ENCODE peak calls at places on chromosome 22, in six cellular contexts. Z is cardiac muscle cell, F is neural progenitor cell, S is spleen, T is HCT116, L is RWPE1. D is an unnamed sample.

GRCh38 chr22:32623943-32624342 is 149.3 kb downstream of the FBXO7 start:
- DNase-seq in Z (no peak), F (no peak), S (no peak), T (no peak), L (no peak), D (no peak)

GRCh38 chr22:26199665-26200064 is 30.4 kb downstream of the SEZ6L start:
- DNase-seq in Z (no peak), F (no peak), S (no peak), T (no peak), L (no peak), D (no peak)

GRCh38 chr22:40819741-40820140 is 595 bp upstream of the SLC25A17 start:
- DNase-seq in Z (no peak), F (peak), S (no peak), T (no peak), L (no peak), D (no peak)

GRCh38 chr22:40123387-40123786 is 54.3 kb upstream of the TNRC6B start:
- DNase-seq in Z (no peak), F (no peak), S (no peak), T (no peak), L (no peak), D (no peak)

GRCh38 chr22:41548830-41549211 is 4.6 kb upstream of the POLR3H start:
- DNase-seq in Z (no peak), F (no peak), S (no peak), T (no peak), L (no peak), D (no peak)

GRCh38 chr22:26033586-26033985 is 135.7 kb upstream of the SEZ6L start:
- DNase-seq in Z (no peak), F (no peak), S (no peak), T (no peak), L (no peak), D (no peak)

GRCh38 chr22:19497245-19497644 is 17.5 kb downstream of the CDC45 start:
- DNase-seq in Z (no peak), F (no peak), S (no peak), T (no peak), L (no peak), D (no peak)

GRCh38 chr22:22848364-22848866 is 39.2 kb upstream of the IGLL5 start:
- DNase-seq in Z (no peak), F (peak), S (peak), T (peak), L (peak), D (peak)

GRCh38 chr22:19407649-19408606 is 23.6 kb downstream of the HIRA start:
- DNase-seq in Z (peak), F (no peak), S (no peak), T (no peak), L (no peak), D (no peak)

GRCh38 chr22:10961043-10961860 is 4566.7 kb upstream of the OR11H1 start:
- DNase-seq in Z (no peak), F (no peak), S (peak), T (no peak), L (no peak), D (peak)

GRCh38 chr22:25696763-25697710 is 45.0 kb upstream of the MYO18B start:
- DNase-seq in Z (no peak), F (no peak), S (no peak), T (no peak), L (no peak), D (no peak)

GRCh38 chr22:22942511-22943329 is 55.1 kb downstream of the IGLL5 start:
- DNase-seq in Z (no peak), F (peak), S (peak), T (peak), L (peak), D (peak)

GRCh38 chr22:25829808-25830777 is 88.1 kb downstream of the MYO18B start:
- DNase-seq in Z (no peak), F (no peak), S (no peak), T (no peak), L (no peak), D (no peak)

GRCh38 chr22:27004434-27004833 is 347.0 kb downstream of the MIAT start:
- DNase-seq in Z (no peak), F (no peak), S (no peak), T (no peak), L (no peak), D (no peak)

GRCh38 chr22:47768027-47768426 is 1005.6 kb downstream of the TBC1D22A start:
- DNase-seq in Z (no peak), F (no peak), S (no peak), T (no peak), L (no peak), D (no peak)

GRCh38 chr22:42270178-42270511 is 308 bp downstream of the TCF20 start:
- DNase-seq in Z (no peak), F (no peak), S (no peak), T (peak), L (peak), D (no peak)

GRCh38 chr22:27405672-27406388 is 395.7 kb downstream of the MN1 start:
- DNase-seq in Z (peak), F (peak), S (no peak), T (peak), L (peak), D (peak)

GRCh38 chr22:30025187-30025586 is 55.1 kb upstream of the HORMAD2 start:
- DNase-seq in Z (no peak), F (no peak), S (no peak), T (no peak), L (no peak), D (peak)

GRCh38 chr22:48765595-48765994 is 1062.1 kb downstream of the BRD1 start:
- DNase-seq in Z (no peak), F (no peak), S (no peak), T (no peak), L (no peak), D (no peak)

GRCh38 chr22:48663297-48663696 is 1164.4 kb downstream of the BRD1 start:
- DNase-seq in Z (no peak), F (peak), S (no peak), T (peak), L (no peak), D (no peak)

GRCh38 chr22:19476023-19476422 is 3.0 kb downstream of the UFD1 start:
- DNase-seq in Z (no peak), F (no peak), S (no peak), T (no peak), L (no peak), D (no peak)

GRCh38 chr22:42307806-42308563 is 37.5 kb upstream of the TCF20 start:
- DNase-seq in Z (no peak), F (no peak), S (no peak), T (no peak), L (no peak), D (no peak)

GRCh38 chr22:28142361-28142801 is 223.3 kb upstream of the PITPNB start:
- DNase-seq in Z (no peak), F (peak), S (no peak), T (no peak), L (peak), D (no peak)

GRCh38 chr22:26981520-26981919 is 324.1 kb downstream of the MIAT start:
- DNase-seq in Z (no peak), F (no peak), S (no peak), T (no peak), L (no peak), D (no peak)

GRCh38 chr22:29690481-29690880 is 29.3 kb upstream of the CABP7 start:
- DNase-seq in Z (no peak), F (peak), S (no peak), T (no peak), L (no peak), D (no peak)

GRCh38 chr22:47691152-47691895 is 928.9 kb downstream of the TBC1D22A start:
- DNase-seq in Z (no peak), F (no peak), S (no peak), T (no peak), L (no peak), D (no peak)

GRCh38 chr22:21952586-21953571 is at the start of gene PPM1F:
- DNase-seq in Z (peak), F (peak), S (peak), T (no peak), L (peak), D (peak)

GRCh38 chr22:17086301-17086700 is 1.5 kb downstream of the IL17RA start:
- DNase-seq in Z (no peak), F (no peak), S (no peak), T (no peak), L (no peak), D (no peak)

GRCh38 chr22:27474112-27474571 is 327.4 kb downstream of the MN1 start:
- DNase-seq in Z (no peak), F (no peak), S (no peak), T (no peak), L (peak), D (no peak)

DNA sequence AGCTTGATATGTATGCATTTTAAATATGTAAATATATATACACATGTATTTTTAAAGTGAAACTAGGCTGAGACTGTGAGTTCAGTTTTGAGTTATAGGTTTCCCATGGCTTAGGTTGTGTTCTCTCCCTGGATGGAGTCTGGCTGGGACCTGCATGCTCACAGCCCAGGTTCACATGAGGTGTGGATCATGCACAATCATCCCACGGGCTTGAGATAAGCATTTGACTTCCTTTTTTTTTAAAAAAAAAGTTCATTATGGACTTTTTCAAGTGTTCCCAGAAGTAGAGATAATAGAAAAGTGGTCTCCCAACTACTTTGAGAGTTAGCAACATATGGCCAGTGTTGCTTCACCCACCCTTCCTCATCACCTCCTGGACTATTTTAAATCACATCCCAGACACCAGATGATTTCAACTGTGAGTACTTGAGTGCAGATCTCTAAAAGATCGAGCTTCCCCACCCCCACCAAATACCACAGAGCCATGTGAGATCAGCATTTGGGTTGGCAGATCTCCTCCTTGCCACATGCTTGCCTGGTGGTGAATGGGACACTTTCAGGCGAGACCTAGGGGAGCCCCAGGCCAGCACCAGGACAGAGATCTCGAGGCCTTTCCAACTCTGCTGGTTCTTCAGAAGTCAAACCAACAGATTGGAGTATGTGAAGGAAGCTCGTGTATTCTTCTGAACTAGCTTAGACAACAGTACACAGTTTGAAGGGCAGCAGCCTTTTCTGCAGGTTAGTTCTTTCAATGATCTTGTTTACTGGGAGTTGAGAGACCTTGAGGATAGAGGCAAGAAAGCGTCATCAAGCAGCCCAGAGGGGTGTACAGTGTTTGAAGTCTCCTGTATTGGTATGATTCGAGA is 15.9 kb downstream of the MED15 start:
- DNase-seq in Z (no peak), F (no peak), S (no peak), T (no peak), L (no peak), D (peak)
- H3K27ac ChIP-seq in Z (peak), F (no peak), S (peak), T (no peak), L (peak), D (no peak)

GRCh38 chr22:36236338-36237319 is 2.7 kb downstream of the APOL2 start:
- DNase-seq in Z (no peak), F (peak), S (no peak), T (no peak), L (no peak), D (no peak)
- H3K27ac ChIP-seq in Z (no peak), F (no peak), S (peak), T (no peak), L (peak), D (no peak)

GRCh38 chr22:44668190-44668885 is 33.7 kb upstream of the PRR5 start:
- DNase-seq in Z (peak), F (peak), S (peak), T (no peak), L (no peak), D (peak)

GRCh38 chr22:44670220-44670983 is 31.6 kb upstream of the PRR5 start:
- DNase-seq in Z (no peak), F (no peak), S (no peak), T (no peak), L (no peak), D (no peak)

GRCh38 chr22:44669725-44670027 is 32.3 kb upstream of the PRR5 start:
- DNase-seq in Z (peak), F (peak), S (no peak), T (no peak), L (no peak), D (no peak)

GRCh38 chr22:44667829-44668189 is 34.2 kb upstream of the PRR5 start:
- DNase-seq in Z (no peak), F (no peak), S (no peak), T (no peak), L (no peak), D (peak)

DNA sequence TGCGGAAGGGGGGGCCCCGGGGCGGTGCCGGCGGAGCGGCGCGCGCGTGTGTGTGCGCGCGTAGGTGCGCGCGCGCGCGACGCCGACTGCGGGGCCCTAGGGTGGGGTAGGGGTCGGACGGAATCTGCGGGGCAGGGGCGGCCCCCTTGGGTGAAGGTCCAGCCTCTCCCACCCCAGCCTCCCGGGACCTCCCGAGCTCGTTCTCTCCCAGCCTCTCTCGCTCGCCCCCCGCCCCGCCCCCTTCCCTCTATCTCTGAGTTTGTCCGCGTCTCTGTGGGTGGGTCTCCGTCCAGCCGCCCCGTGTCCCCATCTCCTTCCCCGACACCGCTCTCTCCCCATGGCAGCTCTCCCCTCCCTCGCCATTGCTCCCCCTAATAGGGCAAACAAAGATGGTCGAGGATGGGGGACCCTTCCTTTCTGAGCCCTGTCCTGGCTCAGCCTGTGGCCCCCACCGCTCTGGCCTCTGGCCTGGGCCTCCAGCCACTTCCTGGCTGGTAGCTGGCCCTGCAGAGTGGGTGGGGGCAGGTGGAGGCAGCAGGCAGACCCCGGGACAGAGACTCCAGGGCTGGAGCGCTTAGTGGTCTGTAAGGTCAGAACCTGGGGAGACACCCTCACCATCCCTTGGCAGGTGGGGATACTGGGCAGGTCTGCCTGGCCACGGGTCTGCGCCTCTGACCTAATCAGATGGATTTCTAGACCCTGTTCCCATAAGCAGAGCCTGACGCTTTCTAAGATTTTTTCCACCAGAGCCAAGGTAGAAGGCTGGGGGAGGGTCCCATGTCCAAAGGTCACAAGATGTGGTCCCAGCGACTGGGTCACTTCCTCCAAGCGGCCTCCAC is 32.9 kb upstream of the PRR5 start:
- DNase-seq in Z (no peak), F (no peak), S (no peak), T (no peak), L (no peak), D (no peak)
- H3K27ac ChIP-seq in Z (no peak), F (no peak), S (peak), T (no peak), L (no peak), D (no peak)

GRCh38 chr22:24411256-24412004 is 16.0 kb upstream of the ADORA2A start:
- DNase-seq in Z (no peak), F (no peak), S (no peak), T (no peak), L (no peak), D (no peak)
- H3K27ac ChIP-seq in Z (no peak), F (no peak), S (no peak), T (no peak), L (peak), D (no peak)

DNA sequence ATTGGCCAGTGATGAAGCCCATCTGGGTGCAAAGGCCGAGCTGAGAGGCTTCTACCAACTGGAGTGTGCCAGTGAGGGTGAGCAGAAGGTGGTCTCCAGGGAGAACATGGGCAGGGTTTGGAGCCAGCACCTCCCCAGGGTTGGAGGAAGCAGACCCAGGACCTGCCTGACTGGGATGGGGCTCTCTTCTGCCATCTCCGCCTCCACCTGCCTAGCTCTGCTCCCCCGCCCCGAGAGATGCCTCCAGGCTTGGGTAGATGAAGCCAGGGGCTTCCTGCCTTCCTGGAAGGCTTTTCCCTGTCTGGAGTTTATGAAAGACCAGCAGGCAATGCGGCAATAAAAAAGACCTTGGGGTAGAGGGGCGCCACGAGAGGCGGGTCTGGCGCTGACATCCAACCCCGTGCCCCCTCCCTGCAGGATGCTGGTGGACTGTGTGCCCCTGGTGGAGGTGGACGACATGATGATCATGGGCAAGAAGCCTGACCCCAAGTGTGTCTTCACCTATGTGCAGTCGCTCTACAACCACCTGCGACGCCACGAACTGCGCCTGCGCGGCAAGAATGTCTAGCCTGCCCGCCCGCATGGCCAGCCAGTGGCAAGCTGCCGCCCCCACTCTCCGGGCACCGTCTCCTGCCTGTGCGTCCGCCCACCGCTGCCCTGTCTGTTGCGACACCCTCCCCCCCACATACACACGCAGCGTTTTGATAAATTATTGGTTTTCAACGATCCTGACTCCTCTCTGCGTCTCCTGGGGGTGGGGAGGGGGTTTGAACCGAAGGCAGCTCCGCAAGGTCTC is 3.3 kb downstream of the SELENOM start:
- DNase-seq in Z (no peak), F (no peak), S (peak), T (no peak), L (no peak), D (no peak)
- H3K27ac ChIP-seq in Z (no peak), F (no peak), S (peak), T (no peak), L (peak), D (no peak)

GRCh38 chr22:43378011-43378704 is 33.7 kb upstream of the MPPED1 start:
- DNase-seq in Z (peak), F (no peak), S (no peak), T (no peak), L (no peak), D (peak)
- H3K27ac ChIP-seq in Z (peak), F (no peak), S (peak), T (no peak), L (no peak), D (no peak)

GRCh38 chr22:49768961-49769690 is 58.5 kb downstream of the BRD1 start:
- DNase-seq in Z (no peak), F (no peak), S (peak), T (no peak), L (no peak), D (peak)
- H3K27ac ChIP-seq in Z (no peak), F (no peak), S (peak), T (no peak), L (no peak), D (no peak)

GRCh38 chr22:38144025-38144405 is 33.5 kb upstream of the BAIAP2L2 start:
- DNase-seq in Z (no peak), F (no peak), S (no peak), T (peak), L (no peak), D (no peak)
- H3K27ac ChIP-seq in Z (no peak), F (no peak), S (peak), T (no peak), L (peak), D (no peak)

DNA sequence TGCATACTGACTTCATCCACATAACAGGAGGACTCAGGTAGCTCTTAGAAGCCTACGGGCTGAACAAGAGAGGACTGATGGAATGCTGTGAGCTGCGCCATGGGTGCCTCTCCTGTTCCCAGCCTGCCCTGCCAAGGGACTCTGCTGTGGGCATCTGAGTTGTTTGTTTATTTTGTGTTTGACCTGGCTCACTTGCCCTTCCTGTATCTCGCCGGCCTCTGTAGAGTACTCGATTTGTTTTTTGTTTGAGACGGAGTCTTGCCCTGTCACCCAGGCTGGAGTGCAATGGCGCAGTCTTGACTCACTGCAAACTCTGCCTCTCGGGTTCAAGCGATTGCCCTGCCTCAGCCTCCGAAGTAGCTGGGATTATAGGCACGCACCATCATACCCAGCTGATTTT is 1.8 kb downstream of the TTC38 start:
- DNase-seq in Z (no peak), F (no peak), S (no peak), T (no peak), L (no peak), D (no peak)
- H3K27ac ChIP-seq in Z (no peak), F (no peak), S (no peak), T (no peak), L (peak), D (peak)